ENCODE peak calls at places on chromosomes 4 and X, in eight cellular contexts. H, K, S, O, X, V, I and Z are unnamed samples. For H3K4me1, the result is how much of the 10 kb centered on the place peaks cover.

GRCh38 chr4:7691992-7692391 is 247.7 kb downstream of the AFAP1 start:
- DNase-seq in H (no peak), I (peak), X (no peak), S (no peak), K (no peak), O (no peak), V (peak), Z (no peak)

GRCh38 chrX:154596290-154596929 is 11.5 kb downstream of the CTAG1A start:
- DNase-seq in I (peak), O (no peak), V (no peak), X (peak), K (peak), H (no peak), S (no peak), Z (peak)

GRCh38 chr4:1644906-1645657 is 39.0 kb downstream of the FAM53A start:
- DNase-seq in K (peak), V (peak), H (peak), I (peak), S (no peak), X (peak), O (no peak), Z (no peak)

GRCh38 chr4:100022792-100023222 is 72.7 kb upstream of the H2AZ1 start:
- DNase-seq in X (peak), H (peak), I (no peak), K (peak), O (no peak), V (no peak), S (no peak), Z (no peak)

GRCh38 chrX:77398341-77398740 is 48.8 kb upstream of the FGF16 start:
- DNase-seq in O (no peak), I (no peak), X (no peak), H (peak), S (no peak), V (no peak), K (no peak), Z (no peak)

GRCh38 chr4:184196730-184197355 is 20.8 kb downstream of the ENPP6 start:
- DNase-seq in K (no peak), V (no peak), S (no peak), H (no peak), X (no peak), O (no peak), I (no peak), Z (no peak)

GRCh38 chrX:124098089-124098488 is 136.6 kb downstream of the STAG2 start:
- DNase-seq in O (no peak), K (no peak), S (no peak), X (peak), I (peak), V (no peak), H (peak), Z (no peak)

GRCh38 chr4:103150677-103151076 is 47.5 kb downstream of the CENPE start:
- DNase-seq in K (no peak), X (no peak), O (no peak), S (no peak), V (no peak), I (peak), H (no peak), Z (peak)

GRCh38 chr4:1815096-1815996 is 22.3 kb downstream of the FGFR3 start:
- DNase-seq in S (no peak), K (no peak), X (no peak), V (no peak), O (no peak), H (no peak), I (no peak), Z (no peak)

GRCh38 chrX:100695302-100695701 is 36.6 kb downstream of the SYTL4 start:
- DNase-seq in X (no peak), S (no peak), V (no peak), K (no peak), O (no peak), I (no peak), H (no peak), Z (no peak)

GRCh38 chrX:116427976-116428375 is 8.4 kb upstream of the SLC6A14 start:
- DNase-seq in O (no peak), K (no peak), X (no peak), H (no peak), S (no peak), V (no peak), I (no peak), Z (no peak)

GRCh38 chr4:1194028-1194900 is 21.9 kb upstream of the SPON2 start:
- DNase-seq in X (no peak), O (peak), H (peak), S (peak), K (no peak), V (peak), I (no peak), Z (peak)

GRCh38 chr4:168589154-168589553 is 92.3 kb downstream of the PALLD start:
- DNase-seq in H (peak), V (no peak), S (peak), O (no peak), X (no peak), K (no peak), I (peak), Z (peak)

GRCh38 chr4:41693629-41694028 is 54.9 kb downstream of the PHOX2B start:
- DNase-seq in S (no peak), K (peak), X (peak), V (no peak), I (peak), O (no peak), H (peak), Z (no peak)

GRCh38 chr4:26753642-26754041 is 107.0 kb upstream of the STIM2 start:
- DNase-seq in O (no peak), X (no peak), K (no peak), H (peak), V (peak), S (no peak), I (peak), Z (no peak)

GRCh38 chrX:15242899-15243555 is 26.9 kb downstream of the ASB9 start:
- DNase-seq in S (peak), I (peak), H (peak), X (peak), K (peak), O (no peak), V (no peak), Z (no peak)

GRCh38 chrX:68710870-68711576 is 63.6 kb downstream of the STARD8 start:
- DNase-seq in O (peak), K (no peak), H (peak), S (no peak), X (peak), V (no peak), I (peak), Z (no peak)

GRCh38 chrX:2967998-2968909 is 38.1 kb upstream of the ARSH start:
- DNase-seq in I (peak), S (peak), X (peak), O (no peak), V (no peak), K (no peak), H (peak), Z (peak)

GRCh38 chr4:40579983-40580382 is 49.7 kb downstream of the RBM47 start:
- DNase-seq in O (no peak), I (peak), K (no peak), X (no peak), H (peak), S (no peak), V (no peak), Z (no peak)

GRCh38 chrX:7891928-7892327 is 35.3 kb downstream of the PNPLA4 start:
- DNase-seq in K (no peak), I (no peak), V (no peak), H (no peak), S (no peak), O (no peak), X (no peak), Z (no peak)

GRCh38 chr4:125664091-125664767 is 349.5 kb downstream of the FAT4 start:
- DNase-seq in S (no peak), X (peak), V (no peak), K (no peak), H (no peak), I (no peak), O (no peak), Z (no peak)

GRCh38 chrX:120358687-120359086 is 3.2 kb upstream of the ATP1B4 start:
- DNase-seq in K (no peak), H (no peak), V (no peak), X (peak), S (no peak), O (no peak), I (peak), Z (peak)

GRCh38 chr4:61079427-61079826 is 120.7 kb upstream of the ADGRL3 start:
- DNase-seq in H (no peak), S (no peak), O (no peak), X (no peak), I (no peak), K (no peak), V (no peak), Z (no peak)

GRCh38 chrX:153657161-153657560 is 10.2 kb downstream of the DUSP9 start:
- DNase-seq in I (no peak), H (no peak), O (no peak), V (no peak), S (no peak), X (no peak), K (no peak), Z (no peak)

GRCh38 chrX:97551821-97552220 is 668.1 kb downstream of the RPA4 start:
- DNase-seq in V (no peak), S (no peak), I (peak), K (no peak), H (no peak), O (no peak), X (no peak), Z (no peak)

GRCh38 chrX:2320580-2321327 is 180.0 kb downstream of the DHRSX start:
- DNase-seq in H (peak), X (no peak), V (peak), S (no peak), K (no peak), O (no peak), I (peak), Z (no peak)

GRCh38 chr4:123488916-123489315 is 92.3 kb downstream of the SPRY1 start:
- DNase-seq in K (no peak), O (no peak), X (no peak), S (no peak), H (peak), I (peak), V (no peak), Z (peak)

GRCh38 chrX:19630776-19631707 is 115.7 kb upstream of the MAP3K15 start:
- DNase-seq in V (no peak), O (no peak), H (no peak), I (no peak), K (no peak), S (no peak), X (no peak), Z (no peak)

GRCh38 chr4:121353213-121353612 is 27.6 kb downstream of the QRFPR start:
- DNase-seq in I (no peak), H (no peak), K (no peak), X (no peak), V (no peak), O (no peak), S (no peak), Z (no peak)

GRCh38 chrX:11702965-11703631 is 37.4 kb upstream of the ARHGAP6 start:
- DNase-seq in S (no peak), I (no peak), V (no peak), K (no peak), H (no peak), X (no peak), O (no peak), Z (no peak)

GRCh38 chrX:53900623-53901022 is 143.7 kb downstream of the PHF8 start:
- DNase-seq in S (no peak), K (no peak), V (no peak), I (no peak), X (no peak), O (no peak), H (no peak), Z (no peak)

DNA sequence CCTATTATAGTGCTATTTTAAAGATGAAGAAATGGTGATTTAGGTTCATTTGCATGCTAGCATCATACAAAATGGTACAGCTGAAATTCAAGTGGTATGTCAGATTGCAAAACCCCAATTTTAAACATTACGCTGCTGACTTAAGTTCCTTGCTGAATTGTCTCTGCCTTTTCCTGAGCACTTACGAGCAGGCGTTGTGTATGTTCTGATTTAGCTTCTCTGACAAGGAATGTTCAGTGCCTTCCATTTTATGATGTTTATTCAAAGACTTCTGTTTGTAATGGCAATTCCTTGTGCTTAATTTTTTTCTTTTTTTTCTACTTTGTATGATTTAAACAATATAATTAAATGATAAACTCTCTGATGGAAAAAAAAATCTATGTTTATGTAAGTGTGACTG is 148.1 kb downstream of the PCDH7 start:
- DNase-seq in K (no peak), V (no peak), I (no peak), H (peak), X (no peak), O (no peak), S (no peak), Z (no peak)
- H3K27ac ChIP-seq in K (no peak), V (no peak), I (no peak), H (no peak), X (no peak), O (peak), S (no peak), Z (no peak)

GRCh38 chr4:137659431-137659830 is 127.1 kb upstream of the PCDH18 start:
- DNase-seq in V (no peak), X (no peak), O (no peak), H (peak), K (no peak), S (no peak), I (peak), Z (no peak)

GRCh38 chr4:137660211-137660610 is 127.9 kb upstream of the PCDH18 start:
- DNase-seq in I (peak), H (peak), S (no peak), K (no peak), X (no peak), O (no peak), V (no peak), Z (no peak)

GRCh38 chr4:137664055-137664405 is 131.7 kb upstream of the PCDH18 start:
- DNase-seq in S (no peak), I (peak), O (no peak), H (peak), K (no peak), X (no peak), V (no peak), Z (peak)

GRCh38 chr4:137664416-137664815 is 132.1 kb upstream of the PCDH18 start:
- DNase-seq in V (no peak), S (no peak), X (no peak), H (no peak), I (peak), O (no peak), K (no peak), Z (no peak)

DNA sequence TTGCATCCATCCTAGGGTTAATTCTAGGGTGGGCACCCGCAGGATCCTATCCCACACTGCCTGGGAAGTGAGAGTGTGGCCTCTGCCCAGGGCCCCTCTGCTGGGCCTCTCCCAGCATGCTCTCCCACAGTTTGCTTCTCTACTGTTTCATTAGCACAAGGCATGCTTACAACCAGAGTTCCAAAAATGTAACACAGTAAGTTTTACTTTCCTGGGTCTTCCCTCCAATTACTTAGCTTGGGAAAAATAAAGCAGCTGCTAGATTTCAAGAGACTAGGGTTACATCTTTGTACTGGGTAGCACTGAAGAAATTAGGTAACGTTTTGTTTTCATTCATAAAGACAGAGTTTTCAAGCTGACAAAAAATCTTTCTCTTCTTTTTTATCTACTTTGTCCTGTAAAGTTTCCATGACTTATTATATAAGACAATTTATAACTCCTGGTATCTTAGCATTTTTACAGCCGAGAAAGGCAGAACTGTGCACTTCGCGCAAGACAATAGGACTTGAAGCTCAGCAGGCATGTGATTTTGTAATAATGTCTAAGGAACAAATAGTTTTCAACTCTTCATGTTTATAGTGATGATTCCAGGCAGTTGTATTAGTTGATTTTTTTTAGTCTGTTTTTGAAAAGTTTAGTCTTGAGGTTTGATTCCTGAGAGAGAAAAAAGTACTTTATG is 131.2 kb upstream of the PCDH18 start:
- DNase-seq in O (no peak), X (no peak), I (no peak), H (peak), V (no peak), S (no peak), K (no peak), Z (no peak)
- H3K4me1 ChIP-seq in O (under half), X (under half), I (half or more), H (under half), V (under half), S (under half), K (under half), Z (under half)

DNA sequence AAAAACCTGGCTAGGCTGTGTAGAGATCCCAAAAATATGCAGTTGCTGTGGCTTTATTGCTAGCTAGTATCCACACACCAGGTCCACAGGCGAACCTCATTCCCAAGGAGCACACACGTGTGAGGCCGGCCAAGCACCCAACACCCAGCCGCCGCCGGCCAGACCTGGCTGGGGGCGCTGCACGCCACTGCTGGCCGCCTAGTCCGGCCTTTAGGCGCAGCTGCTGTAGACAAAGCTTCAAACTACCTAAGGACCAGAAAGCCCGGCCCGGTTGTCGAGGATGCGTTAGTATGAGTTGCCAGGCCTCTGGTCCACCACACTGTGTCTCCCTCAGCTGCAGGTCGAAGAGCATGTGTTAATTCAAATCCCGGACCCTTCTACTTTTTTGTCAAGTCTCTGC is 3.1 kb downstream of the POU3F4 start:
- DNase-seq in I (no peak), V (no peak), K (no peak), O (no peak), X (peak), H (no peak), S (no peak), Z (no peak)
- H3K27ac ChIP-seq in I (no peak), V (no peak), K (no peak), O (no peak), X (no peak), H (no peak), S (no peak), Z (no peak)

GRCh38 chr4:140720387-140721087 is 35.6 kb downstream of the TBC1D9 start:
- DNase-seq in S (no peak), O (no peak), H (no peak), K (no peak), X (no peak), V (no peak), I (no peak), Z (no peak)
- H3K4me1 ChIP-seq in S (under half), O (under half), H (under half), K (under half), X (under half), V (half or more), I (under half), Z (under half)

GRCh38 chr4:36173923-36174322 is 70.4 kb downstream of the ARAP2 start:
- DNase-seq in X (no peak), V (no peak), H (no peak), S (no peak), K (no peak), O (no peak), I (no peak), Z (no peak)
- H3K27ac ChIP-seq in X (no peak), V (no peak), H (no peak), S (no peak), K (peak), O (no peak), I (no peak), Z (no peak)

GRCh38 chr4:23888421-23889319 is 1.2 kb downstream of the PPARGC1A start:
- DNase-seq in O (no peak), H (peak), S (peak), I (peak), X (peak), K (no peak), V (no peak), Z (peak)
- H3K4me1 ChIP-seq in O (under half), H (under half), S (under half), I (under half), X (under half), K (under half), V (half or more), Z (under half)

GRCh38 chr4:180823116-180823515 is 1420.1 kb upstream of the TENM3 start:
- DNase-seq in I (no peak), S (no peak), H (no peak), O (no peak), X (no peak), K (no peak), V (no peak), Z (no peak)

GRCh38 chr4:180832086-180832485 is 1411.1 kb upstream of the TENM3 start:
- DNase-seq in S (no peak), H (no peak), I (peak), K (no peak), O (no peak), V (no peak), X (peak), Z (no peak)

GRCh38 chr4:180827610-180828009 is 1415.6 kb upstream of the TENM3 start:
- DNase-seq in H (peak), I (peak), X (no peak), O (no peak), S (no peak), V (no peak), K (no peak), Z (no peak)

GRCh38 chr4:180827193-180827592 is 1416.0 kb upstream of the TENM3 start:
- DNase-seq in S (no peak), I (peak), X (no peak), H (peak), K (no peak), V (no peak), O (no peak), Z (no peak)

GRCh38 chr4:180828455-180829018 is 1414.7 kb upstream of the TENM3 start:
- DNase-seq in X (peak), S (no peak), I (peak), K (peak), H (peak), O (no peak), V (no peak), Z (peak)
- H3K27ac ChIP-seq in X (no peak), S (no peak), I (no peak), K (no peak), H (no peak), O (no peak), V (no peak), Z (no peak)

DNA sequence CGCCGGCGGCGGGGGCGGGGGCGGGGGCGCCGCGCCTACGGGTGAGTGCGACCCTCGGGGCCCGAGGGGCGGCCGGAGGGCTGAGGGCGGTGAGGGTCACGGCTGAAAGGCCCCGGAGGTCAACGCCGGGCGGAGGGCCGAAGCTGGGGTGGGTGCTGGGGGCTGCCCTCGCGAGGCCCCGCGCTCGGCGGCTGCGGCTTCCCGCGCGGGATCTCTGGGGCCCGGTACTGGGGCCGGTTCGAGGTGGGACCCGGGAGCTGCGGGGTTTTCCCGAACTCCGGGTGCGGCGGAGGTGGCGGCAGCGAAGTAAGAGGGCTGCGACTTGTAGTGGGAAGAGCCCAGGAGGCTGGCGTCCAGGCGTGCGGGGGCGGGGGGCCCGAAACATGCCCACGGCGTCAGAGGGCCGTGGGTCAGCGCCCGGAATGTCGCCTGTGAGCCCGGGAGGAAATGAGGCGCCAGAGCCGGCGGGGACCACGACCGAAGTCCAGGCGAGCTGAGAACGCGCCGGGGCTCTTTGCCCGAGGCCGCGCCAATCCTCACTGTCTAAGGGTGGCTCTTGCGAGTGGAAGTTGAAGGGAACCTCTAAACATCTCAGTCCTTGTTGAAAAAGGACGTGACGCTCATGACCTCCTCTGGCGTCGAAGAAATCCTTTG is 407 bp downstream of the IL13RA1 start:
- DNase-seq in O (peak), X (peak), I (peak), S (peak), V (peak), K (no peak), H (peak), Z (peak)
- H3K4me1 ChIP-seq in O (under half), X (under half), I (under half), S (under half), V (under half), K (under half), H (under half), Z (under half)